ENCODE peak calls at places on chromosome 2, in ten cellular contexts. One of them, this sample, is unnamed.
A peak's percentile ranks its signal among the peaks of the same experiment; 100 is the strongest.

GRCh38 chr2:33215983-33216382 is 260.5 kb upstream of the RASGRP3 start:
- DNase-seq in HFFc6: no peak
- DNase-seq in gastrocnemius medialis: no peak
- DNase-seq in Calu3: no peak
- DNase-seq in suprapubic skin: no peak
- DNase-seq in dorsolateral prefrontal cortex: no peak
- DNase-seq in mammary epithelial cell: no peak
- DNase-seq in endothelial cell: no peak
- DNase-seq in progenitor cell of endocrine pancreas: no peak
- DNase-seq in GM06990: no peak
- DNase-seq in this sample: no peak

GRCh38 chr2:135931776-135932438 is 53.5 kb downstream of the DARS1 start:
- DNase-seq in HFFc6: no peak
- DNase-seq in gastrocnemius medialis: no peak
- DNase-seq in Calu3: no peak
- DNase-seq in suprapubic skin: no peak
- DNase-seq in dorsolateral prefrontal cortex: no peak
- DNase-seq in mammary epithelial cell: no peak
- DNase-seq in endothelial cell: no peak
- DNase-seq in progenitor cell of endocrine pancreas: no peak
- DNase-seq in GM06990: peak; percentile 28
- DNase-seq in this sample: no peak

GRCh38 chr2:150535176-150535575 is 47.7 kb upstream of the RND3 start:
- DNase-seq in HFFc6: no peak
- DNase-seq in gastrocnemius medialis: no peak
- DNase-seq in Calu3: no peak
- DNase-seq in suprapubic skin: no peak
- DNase-seq in dorsolateral prefrontal cortex: no peak
- DNase-seq in mammary epithelial cell: peak; percentile 42
- DNase-seq in endothelial cell: no peak
- DNase-seq in progenitor cell of endocrine pancreas: no peak
- DNase-seq in GM06990: no peak
- DNase-seq in this sample: no peak

GRCh38 chr2:46701152-46701551 is 214.5 kb downstream of the MCFD2 start:
- DNase-seq in HFFc6: peak; percentile 47
- DNase-seq in gastrocnemius medialis: no peak
- DNase-seq in Calu3: no peak
- DNase-seq in suprapubic skin: no peak
- DNase-seq in dorsolateral prefrontal cortex: no peak
- DNase-seq in mammary epithelial cell: peak; percentile 13
- DNase-seq in endothelial cell: no peak
- DNase-seq in progenitor cell of endocrine pancreas: no peak
- DNase-seq in GM06990: no peak
- DNase-seq in this sample: no peak

GRCh38 chr2:70834881-70835280 is 735 bp downstream of the CD207 start:
- DNase-seq in HFFc6: no peak
- DNase-seq in gastrocnemius medialis: no peak
- DNase-seq in Calu3: no peak
- DNase-seq in suprapubic skin: no peak
- DNase-seq in dorsolateral prefrontal cortex: no peak
- DNase-seq in mammary epithelial cell: no peak
- DNase-seq in endothelial cell: no peak
- DNase-seq in progenitor cell of endocrine pancreas: no peak
- DNase-seq in GM06990: no peak
- DNase-seq in this sample: no peak

GRCh38 chr2:196821195-196821594 is 12.0 kb upstream of the C2orf66 start:
- DNase-seq in HFFc6: peak; percentile 40
- DNase-seq in gastrocnemius medialis: no peak
- DNase-seq in Calu3: no peak
- DNase-seq in suprapubic skin: no peak
- DNase-seq in dorsolateral prefrontal cortex: no peak
- DNase-seq in mammary epithelial cell: no peak
- DNase-seq in endothelial cell: no peak
- DNase-seq in progenitor cell of endocrine pancreas: no peak
- DNase-seq in GM06990: no peak
- DNase-seq in this sample: no peak

GRCh38 chr2:38167968-38168350 is 92.0 kb upstream of the CYP1B1 start:
- DNase-seq in HFFc6: no peak
- DNase-seq in gastrocnemius medialis: no peak
- DNase-seq in Calu3: no peak
- DNase-seq in suprapubic skin: no peak
- DNase-seq in dorsolateral prefrontal cortex: no peak
- DNase-seq in mammary epithelial cell: no peak
- DNase-seq in endothelial cell: no peak
- DNase-seq in progenitor cell of endocrine pancreas: no peak
- DNase-seq in GM06990: no peak
- DNase-seq in this sample: no peak

GRCh38 chr2:226187126-226187525 is 612.5 kb downstream of the IRS1 start:
- DNase-seq in HFFc6: no peak
- DNase-seq in gastrocnemius medialis: no peak
- DNase-seq in Calu3: no peak
- DNase-seq in suprapubic skin: no peak
- DNase-seq in dorsolateral prefrontal cortex: no peak
- DNase-seq in mammary epithelial cell: no peak
- DNase-seq in endothelial cell: no peak
- DNase-seq in progenitor cell of endocrine pancreas: no peak
- DNase-seq in GM06990: no peak
- DNase-seq in this sample: no peak

GRCh38 chr2:59561281-59561680 is 992.2 kb downstream of the BCL11A start:
- DNase-seq in HFFc6: no peak
- DNase-seq in gastrocnemius medialis: no peak
- DNase-seq in Calu3: no peak
- DNase-seq in suprapubic skin: no peak
- DNase-seq in dorsolateral prefrontal cortex: no peak
- DNase-seq in mammary epithelial cell: no peak
- DNase-seq in endothelial cell: no peak
- DNase-seq in progenitor cell of endocrine pancreas: no peak
- DNase-seq in GM06990: no peak
- DNase-seq in this sample: no peak

GRCh38 chr2:172813314-172813888 is 77.8 kb downstream of the RAPGEF4 start:
- DNase-seq in HFFc6: no peak
- DNase-seq in gastrocnemius medialis: no peak
- DNase-seq in Calu3: no peak
- DNase-seq in suprapubic skin: no peak
- DNase-seq in dorsolateral prefrontal cortex: no peak
- DNase-seq in mammary epithelial cell: no peak
- DNase-seq in endothelial cell: no peak
- DNase-seq in progenitor cell of endocrine pancreas: no peak
- DNase-seq in GM06990: no peak
- DNase-seq in this sample: no peak

GRCh38 chr2:103183061-103183460 is 421.2 kb downstream of the TMEM182 start:
- DNase-seq in HFFc6: no peak
- DNase-seq in gastrocnemius medialis: no peak
- DNase-seq in Calu3: no peak
- DNase-seq in suprapubic skin: no peak
- DNase-seq in dorsolateral prefrontal cortex: no peak
- DNase-seq in mammary epithelial cell: no peak
- DNase-seq in endothelial cell: no peak
- DNase-seq in progenitor cell of endocrine pancreas: no peak
- DNase-seq in GM06990: no peak
- DNase-seq in this sample: no peak
- TF ChIP-seq CTCF in HFFc6: peak; percentile 59
- TF ChIP-seq CTCF in gastrocnemius medialis: no peak
- TF ChIP-seq CTCF in Calu3: no peak
- TF ChIP-seq CTCF in suprapubic skin: no peak
- TF ChIP-seq CTCF in dorsolateral prefrontal cortex: no peak
- TF ChIP-seq CTCF in mammary epithelial cell: no peak
- TF ChIP-seq CTCF in endothelial cell: peak; percentile 71
- TF ChIP-seq CTCF in progenitor cell of endocrine pancreas: peak; percentile 37
- TF ChIP-seq CTCF in GM06990: no peak
- TF ChIP-seq CTCF in this sample: no peak

GRCh38 chr2:182767578-182767977 is 51.5 kb downstream of the DNAJC10 start:
- DNase-seq in HFFc6: peak; percentile 7
- DNase-seq in gastrocnemius medialis: no peak
- DNase-seq in Calu3: no peak
- DNase-seq in suprapubic skin: no peak
- DNase-seq in dorsolateral prefrontal cortex: no peak
- DNase-seq in mammary epithelial cell: peak; percentile 19
- DNase-seq in endothelial cell: no peak
- DNase-seq in progenitor cell of endocrine pancreas: no peak
- DNase-seq in GM06990: no peak
- DNase-seq in this sample: no peak
- TF ChIP-seq CTCF in HFFc6: peak; percentile 72
- TF ChIP-seq CTCF in gastrocnemius medialis: no peak
- TF ChIP-seq CTCF in Calu3: peak; percentile 37
- TF ChIP-seq CTCF in suprapubic skin: no peak
- TF ChIP-seq CTCF in dorsolateral prefrontal cortex: peak; percentile 15
- TF ChIP-seq CTCF in mammary epithelial cell: peak; percentile 55
- TF ChIP-seq CTCF in endothelial cell: peak; percentile 58
- TF ChIP-seq CTCF in progenitor cell of endocrine pancreas: peak; percentile 57
- TF ChIP-seq CTCF in GM06990: peak; percentile 34
- TF ChIP-seq CTCF in this sample: no peak

GRCh38 chr2:40955635-40956034 is 503.7 kb upstream of the SLC8A1 start:
- DNase-seq in HFFc6: no peak
- DNase-seq in gastrocnemius medialis: no peak
- DNase-seq in Calu3: no peak
- DNase-seq in suprapubic skin: no peak
- DNase-seq in dorsolateral prefrontal cortex: no peak
- DNase-seq in mammary epithelial cell: no peak
- DNase-seq in endothelial cell: no peak
- DNase-seq in progenitor cell of endocrine pancreas: no peak
- DNase-seq in GM06990: no peak
- DNase-seq in this sample: no peak
- TF ChIP-seq CTCF in HFFc6: no peak
- TF ChIP-seq CTCF in gastrocnemius medialis: no peak
- TF ChIP-seq CTCF in Calu3: no peak
- TF ChIP-seq CTCF in suprapubic skin: no peak
- TF ChIP-seq CTCF in dorsolateral prefrontal cortex: no peak
- TF ChIP-seq CTCF in mammary epithelial cell: peak; percentile 18
- TF ChIP-seq CTCF in endothelial cell: no peak
- TF ChIP-seq CTCF in progenitor cell of endocrine pancreas: no peak
- TF ChIP-seq CTCF in GM06990: no peak
- TF ChIP-seq CTCF in this sample: no peak

GRCh38 chr2:202583709-202584219 is 51.0 kb upstream of the FAM117B start:
- DNase-seq in HFFc6: no peak
- DNase-seq in gastrocnemius medialis: no peak
- DNase-seq in Calu3: no peak
- DNase-seq in suprapubic skin: no peak
- DNase-seq in dorsolateral prefrontal cortex: no peak
- DNase-seq in mammary epithelial cell: no peak
- DNase-seq in endothelial cell: no peak
- DNase-seq in progenitor cell of endocrine pancreas: no peak
- DNase-seq in GM06990: no peak
- DNase-seq in this sample: no peak

GRCh38 chr2:202589582-202589949 is 45.2 kb upstream of the FAM117B start:
- DNase-seq in HFFc6: no peak
- DNase-seq in gastrocnemius medialis: no peak
- DNase-seq in Calu3: no peak
- DNase-seq in suprapubic skin: no peak
- DNase-seq in dorsolateral prefrontal cortex: no peak
- DNase-seq in mammary epithelial cell: no peak
- DNase-seq in endothelial cell: no peak
- DNase-seq in progenitor cell of endocrine pancreas: no peak
- DNase-seq in GM06990: no peak
- DNase-seq in this sample: no peak

GRCh38 chr2:202592580-202592979 is 42.2 kb upstream of the FAM117B start:
- DNase-seq in HFFc6: no peak
- DNase-seq in gastrocnemius medialis: no peak
- DNase-seq in Calu3: no peak
- DNase-seq in suprapubic skin: no peak
- DNase-seq in dorsolateral prefrontal cortex: no peak
- DNase-seq in mammary epithelial cell: no peak
- DNase-seq in endothelial cell: no peak
- DNase-seq in progenitor cell of endocrine pancreas: no peak
- DNase-seq in GM06990: no peak
- DNase-seq in this sample: no peak

DNA sequence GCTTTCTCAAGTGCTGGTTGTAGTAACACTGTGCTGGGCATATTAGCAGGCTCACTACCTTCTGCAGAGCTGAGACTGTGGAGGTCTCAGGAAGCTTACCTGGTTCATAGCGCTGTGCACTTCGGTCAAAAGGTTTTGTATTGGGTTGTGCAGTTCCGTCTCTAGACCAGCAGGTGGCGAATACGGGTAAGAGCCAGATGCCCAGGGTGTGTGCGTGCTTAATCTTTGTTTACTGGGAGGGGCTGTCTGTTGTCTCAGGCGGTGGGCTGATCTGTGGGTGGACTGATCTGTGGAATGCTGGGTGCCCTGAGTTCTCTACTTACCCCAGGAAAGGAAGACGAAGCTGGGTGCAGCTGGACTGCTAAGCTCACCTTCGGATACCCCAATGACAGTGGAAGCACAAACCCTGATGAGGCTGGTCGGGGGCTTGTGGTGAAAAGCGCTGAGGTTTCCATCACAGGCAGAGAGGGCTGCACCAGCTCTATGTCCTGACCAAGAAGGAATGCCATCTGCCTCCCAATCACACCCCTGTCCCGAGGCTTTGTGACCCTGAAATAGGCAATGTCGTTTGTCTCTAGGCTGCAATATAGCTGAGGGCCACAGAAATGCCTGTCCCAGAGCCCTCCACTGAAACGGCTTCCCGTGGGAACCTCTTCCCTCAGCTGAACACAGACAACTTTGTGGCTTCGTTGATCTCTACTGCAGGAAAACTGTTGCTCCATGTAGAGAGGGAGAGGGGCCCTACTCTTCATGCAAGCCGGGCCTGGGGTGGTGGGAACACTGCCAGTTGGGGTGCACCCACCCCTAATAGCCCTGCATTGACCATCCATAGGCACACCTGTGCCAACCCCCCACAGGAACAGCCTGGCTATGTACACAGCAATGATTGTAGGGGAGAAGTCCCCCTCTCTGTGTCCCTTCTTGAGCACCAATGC is 45.9 kb upstream of the FAM117B start:
- DNase-seq in HFFc6: peak; percentile 54
- DNase-seq in gastrocnemius medialis: peak; percentile 29
- DNase-seq in Calu3: peak; percentile 66
- DNase-seq in suprapubic skin: peak; percentile 72
- DNase-seq in dorsolateral prefrontal cortex: peak; percentile 64
- DNase-seq in mammary epithelial cell: peak; percentile 57
- DNase-seq in endothelial cell: peak; percentile 58
- DNase-seq in progenitor cell of endocrine pancreas: peak; percentile 47
- DNase-seq in GM06990: no peak
- DNase-seq in this sample: no peak
- TF ChIP-seq CTCF in HFFc6: peak; percentile 96
- TF ChIP-seq CTCF in gastrocnemius medialis: peak; percentile 65
- TF ChIP-seq CTCF in Calu3: peak; percentile 98
- TF ChIP-seq CTCF in suprapubic skin: peak; percentile 90
- TF ChIP-seq CTCF in dorsolateral prefrontal cortex: peak; percentile 88
- TF ChIP-seq CTCF in mammary epithelial cell: peak; percentile 89
- TF ChIP-seq CTCF in endothelial cell: peak; percentile 91
- TF ChIP-seq CTCF in progenitor cell of endocrine pancreas: peak; percentile 88
- TF ChIP-seq CTCF in GM06990: peak; percentile 88
- TF ChIP-seq CTCF in this sample: peak; percentile 81